ENCODE peak calls at places on chromosomes 13 and 19, in nine cellular contexts. X is mesendoderm, D is transverse colon, O is neural progenitor cell, R is psoas muscle, K is GM23338, C is upper lobe of right lung, J is thyroid gland, S is IMR-90. Z is an unnamed sample. For H3K4me1, the result is how much of the 10 kb centered on the place peaks cover.

GRCh38 chr19:53870485-53870844 is 2.8 kb downstream of the MYADM start:
- DNase-seq in X (peak), D (peak), O (peak), R (no peak), K (no peak), C (no peak), J (peak), S (no peak), Z (no peak)

GRCh38 chr19:40721140-40721486 is 4.2 kb downstream of the ITPKC start:
- DNase-seq in X (no peak), D (no peak), O (no peak), R (no peak), K (no peak), C (no peak), J (no peak), S (no peak), Z (no peak)

GRCh38 chr13:24288870-24289269 is 20.5 kb upstream of the C1QTNF9 start:
- DNase-seq in X (no peak), D (no peak), O (no peak), R (no peak), K (no peak), C (no peak), J (no peak), S (peak), Z (no peak)

GRCh38 chr13:101621099-101621498 is 168.6 kb downstream of the ITGBL1 start:
- DNase-seq in X (no peak), D (no peak), O (no peak), R (no peak), K (no peak), C (no peak), J (no peak), S (no peak), Z (no peak)

GRCh38 chr19:13906525-13906904 is 514 bp downstream of the CC2D1A start:
- DNase-seq in X (no peak), D (peak), O (no peak), R (no peak), K (peak), C (peak), J (peak), S (no peak), Z (no peak)

GRCh38 chr19:56405062-56405461 is 930 bp downstream of the ZNF583 start:
- DNase-seq in X (no peak), D (no peak), O (no peak), R (no peak), K (no peak), C (no peak), J (no peak), S (no peak), Z (no peak)

GRCh38 chr19:2207991-2208860 is 27.9 kb downstream of the PLEKHJ1 start:
- DNase-seq in X (peak), D (peak), O (peak), R (peak), K (peak), C (no peak), J (peak), S (peak), Z (peak)

GRCh38 chr13:29805994-29806748 is 44.2 kb downstream of the UBL3 start:
- DNase-seq in X (no peak), D (no peak), O (no peak), R (no peak), K (no peak), C (no peak), J (no peak), S (no peak), Z (no peak)

GRCh38 chr13:106566682-106567420 is 1.1 kb downstream of the ARGLU1 start:
- DNase-seq in X (peak), D (peak), O (peak), R (peak), K (peak), C (peak), J (peak), S (peak), Z (no peak)

GRCh38 chr13:84037937-84038464 is 155.7 kb upstream of the SLITRK1 start:
- DNase-seq in X (peak), D (no peak), O (peak), R (no peak), K (no peak), C (no peak), J (no peak), S (no peak), Z (no peak)

DNA sequence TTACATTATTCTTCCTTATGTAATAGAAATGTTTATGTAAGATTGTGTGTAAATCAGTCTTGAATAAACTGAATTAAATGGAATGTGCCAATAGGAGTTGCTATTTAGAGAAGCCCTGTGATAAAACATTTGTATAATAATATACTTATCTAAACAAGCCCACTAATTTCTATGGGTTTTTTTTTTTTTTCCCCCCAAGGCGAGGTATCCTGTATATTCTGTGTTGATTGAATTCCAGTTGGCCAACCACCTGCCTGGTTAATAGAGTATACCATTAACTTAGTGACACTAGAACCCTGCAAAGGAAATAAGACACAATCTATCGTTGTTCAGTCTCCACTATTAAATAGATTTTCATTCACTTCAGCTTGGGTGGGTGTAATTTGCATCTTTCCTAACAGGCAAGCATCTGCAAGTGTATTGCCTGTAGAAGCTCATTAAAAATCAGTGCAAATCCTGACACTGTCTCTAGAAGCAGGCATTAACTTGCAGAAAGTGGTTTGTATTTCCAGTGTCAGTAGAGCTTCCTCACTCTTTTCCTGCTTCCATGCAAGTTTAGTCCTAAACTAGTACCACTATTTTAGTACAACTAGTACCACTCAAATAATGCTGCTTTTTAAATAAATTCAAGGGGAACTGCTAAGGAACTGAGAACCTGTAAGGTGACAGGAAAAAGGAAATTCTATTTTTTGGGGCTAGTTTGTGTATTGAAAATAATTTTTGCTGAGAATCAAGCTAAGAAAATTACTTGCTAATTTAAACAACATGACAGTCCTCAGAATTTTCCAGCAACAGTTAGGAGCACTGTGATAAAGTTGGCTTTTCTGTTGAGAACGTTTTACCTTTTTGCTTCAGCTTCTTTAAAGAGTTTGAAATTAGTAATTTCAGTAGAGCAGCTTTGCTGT is 69.3 kb downstream of the LRCH1 start:
- DNase-seq in X (no peak), D (no peak), O (no peak), R (no peak), K (no peak), C (no peak), J (no peak), S (no peak), Z (no peak)
- H3K4me1 ChIP-seq in X (under half), D (under half), O (under half), R (under half), K (half or more), C (under half), J (under half), S (under half), Z (under half)

GRCh38 chr19:19475845-19476828 is 39.2 kb downstream of the TSSK6 start:
- DNase-seq in X (peak), D (no peak), O (peak), R (peak), K (peak), C (no peak), J (no peak), S (no peak), Z (no peak)
- H3K27ac ChIP-seq in X (no peak), D (peak), O (no peak), R (peak), K (peak), C (no peak), J (no peak), S (no peak), Z (no peak)

DNA sequence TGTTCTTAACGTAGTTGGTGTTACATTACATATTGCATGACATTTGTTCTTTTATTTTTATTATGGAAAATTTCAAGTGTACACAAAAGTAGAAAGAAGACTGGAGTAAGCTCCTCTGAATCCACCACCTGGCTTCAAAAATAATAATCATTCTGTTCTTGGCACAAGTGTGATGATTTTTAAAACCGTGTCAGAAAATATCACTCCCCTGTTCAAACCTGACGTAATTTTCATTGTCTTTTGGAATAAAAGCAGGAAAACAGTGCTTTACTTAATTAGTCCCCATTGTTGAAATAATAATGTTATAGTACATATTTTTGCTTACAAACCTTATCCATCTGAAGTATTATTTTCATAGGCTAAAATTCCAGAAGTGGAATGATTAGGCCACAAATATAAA is 41.3 kb upstream of the SCEL start:
- DNase-seq in X (no peak), D (no peak), O (no peak), R (no peak), K (no peak), C (no peak), J (no peak), S (no peak), Z (no peak)
- H3K4me3 ChIP-seq in X (no peak), D (no peak), O (no peak), R (no peak), K (no peak), C (no peak), J (no peak), S (no peak), Z (no peak)

GRCh38 chr19:1082165-1082927 is 12.8 kb downstream of the POLR2E start:
- DNase-seq in X (peak), D (peak), O (peak), R (peak), K (peak), C (peak), J (peak), S (no peak), Z (no peak)

GRCh38 chr19:1082928-1083816 is 12.0 kb downstream of the POLR2E start:
- DNase-seq in X (no peak), D (peak), O (no peak), R (no peak), K (no peak), C (peak), J (no peak), S (no peak), Z (no peak)

GRCh38 chr19:1085676-1086442 is 9.3 kb downstream of the POLR2E start:
- DNase-seq in X (no peak), D (no peak), O (no peak), R (peak), K (no peak), C (peak), J (no peak), S (no peak), Z (no peak)

GRCh38 chr19:1085053-1085658 is 10.0 kb downstream of the POLR2E start:
- DNase-seq in X (no peak), D (no peak), O (no peak), R (no peak), K (no peak), C (no peak), J (no peak), S (no peak), Z (no peak)

DNA sequence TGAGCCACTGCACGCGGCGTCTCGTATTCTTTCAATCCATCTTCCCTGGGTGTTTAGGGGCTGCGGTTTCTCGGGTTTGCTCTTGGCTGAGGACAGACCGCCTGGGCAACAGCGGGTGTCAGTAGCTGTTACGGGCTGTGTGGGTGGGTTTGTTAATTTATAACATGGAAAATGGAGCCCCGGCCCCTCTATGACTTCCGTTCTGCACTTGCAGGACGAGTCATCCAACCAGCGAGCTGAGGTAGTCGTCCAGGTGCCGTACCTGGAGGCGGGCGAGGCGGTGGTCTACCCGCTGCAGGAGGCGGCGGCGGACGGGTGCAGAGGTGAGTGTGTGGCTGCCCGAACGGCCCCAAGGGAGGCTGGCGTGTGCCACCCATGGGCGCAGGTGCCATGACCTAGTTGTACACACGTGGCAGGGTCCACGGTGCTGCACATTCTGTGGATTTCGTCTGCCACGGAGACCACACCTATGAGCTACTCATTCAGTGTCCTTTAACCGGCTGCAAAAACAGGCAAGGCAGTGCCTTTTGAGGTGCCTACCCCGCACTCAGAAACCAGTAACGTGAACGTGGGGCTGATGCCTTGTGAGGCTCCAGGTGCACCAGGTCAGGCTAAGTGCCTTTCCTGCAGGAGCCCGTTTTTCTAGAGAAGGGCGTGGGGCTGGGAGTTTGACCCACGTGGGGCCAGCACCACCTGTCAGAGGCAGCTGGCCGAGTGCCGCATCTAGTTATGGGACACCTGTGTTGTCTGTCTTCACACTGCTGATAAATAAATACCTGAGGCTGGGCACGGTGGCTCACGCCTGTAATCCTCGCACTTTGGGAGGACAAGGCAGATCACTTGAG is 10.9 kb downstream of the POLR2E start:
- DNase-seq in X (no peak), D (no peak), O (no peak), R (no peak), K (no peak), C (peak), J (no peak), S (no peak), Z (no peak)
- H3K4me1 ChIP-seq in X (under half), D (under half), O (under half), R (under half), K (under half), C (under half), J (under half), S (under half), Z (under half)

DNA sequence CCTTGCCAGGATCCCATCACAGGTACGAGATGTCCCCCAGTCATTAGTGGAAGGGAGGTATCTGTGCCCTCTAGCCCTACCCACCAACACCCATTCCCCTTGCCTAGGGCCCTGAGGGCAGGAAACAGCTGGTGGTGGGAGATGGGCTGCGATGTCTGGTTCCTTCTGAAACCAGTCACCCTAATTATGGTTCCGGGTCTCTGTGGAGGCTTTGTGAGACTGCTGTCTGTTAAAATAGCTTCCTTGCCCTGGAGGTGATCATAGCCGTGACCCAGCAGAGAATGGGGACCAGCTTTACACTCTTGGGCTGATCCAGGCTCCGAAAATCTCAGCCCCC is 5.5 kb downstream of the ALDH16A1 start:
- DNase-seq in X (no peak), D (no peak), O (no peak), R (no peak), K (no peak), C (no peak), J (no peak), S (no peak), Z (no peak)
- H3K27ac ChIP-seq in X (no peak), D (peak), O (no peak), R (peak), K (no peak), C (peak), J (no peak), S (no peak), Z (no peak)

Z was measured in iPS DF 6.9.